ENCODE peak calls at places on chromosomes 5 and 9, in seven cellular contexts. E is H4; O is GF-D8; Y is activated B cell treated with CpG ODN at 0.5 μM for 24 hours; J is SK-N-SH; K is naive thymus-derived CD4-positive, alpha-beta T cell; T is sigmoid colon. F is an unnamed sample.

GRCh38 chr9:98101868-98102273 is 17.2 kb downstream of the TRIM14 start:
- DNase-seq in E (no peak), O (peak; percentile 95), Y (peak; percentile 32), J (no peak), K (peak; percentile 74), T (no peak), F (peak; percentile 34)

GRCh38 chr9:127980056-127980705 is 608 bp downstream of the EEIG1 start:
- DNase-seq in E (no peak), O (no peak), Y (peak; percentile 80), J (peak; percentile 75), K (no peak), T (peak; percentile 75), F (no peak)

GRCh38 chr5:25862276-25862675 is 1176.1 kb downstream of the CDH9 start:
- DNase-seq in E (no peak), O (no peak), Y (no peak), J (no peak), K (no peak), T (no peak), F (no peak)

GRCh38 chr5:131363811-131364506 is 100.1 kb downstream of the CDC42SE2 start:
- DNase-seq in E (no peak), O (no peak), Y (no peak), J (no peak), K (no peak), T (no peak), F (no peak)

GRCh38 chr5:132465095-132465707 is 25.4 kb downstream of the IRF1 start:
- DNase-seq in E (no peak), O (no peak), Y (no peak), J (no peak), K (no peak), T (peak; percentile 55), F (no peak)

GRCh38 chr5:147530801-147531389 is 21.0 kb upstream of the DPYSL3 start:
- DNase-seq in E (peak; percentile 73), O (no peak), Y (no peak), J (no peak), K (no peak), T (no peak), F (no peak)

GRCh38 chr5:153496835-153497234 is 6.4 kb downstream of the GRIA1 start:
- DNase-seq in E (no peak), O (no peak), Y (no peak), J (peak; percentile 35), K (no peak), T (no peak), F (no peak)

GRCh38 chr9:7500521-7500920 is 299.1 kb downstream of the DMAC1 start:
- DNase-seq in E (no peak), O (no peak), Y (no peak), J (no peak), K (no peak), T (no peak), F (no peak)